ENCODE peak calls at places on chromosomes 2 and 18, in ten cellular contexts. O, D, H, P, B, I, S, T, Q and R are unnamed samples.

GRCh38 chr2:239266779-239267410 is 133.9 kb downstream of the HDAC4 start:
- DNase-seq in O (no peak), D (no peak), H (no peak), P (no peak), B (no peak), I (no peak), S (no peak), T (no peak), Q (no peak), R (no peak)

GRCh38 chr2:133561045-133561852 is 7.0 kb downstream of the NCKAP5 start:
- DNase-seq in O (no peak), D (no peak), H (no peak), P (peak; percentile 81), B (peak; percentile 70), I (no peak), S (no peak), T (peak; percentile 21), Q (no peak), R (no peak)

GRCh38 chr2:136246086-136246669 is 128.2 kb upstream of the CXCR4 start:
- DNase-seq in O (no peak), D (no peak), H (no peak), P (peak; percentile 38), B (no peak), I (no peak), S (no peak), T (peak; percentile 11), Q (no peak), R (peak; percentile 11)

GRCh38 chr2:146523218-146523617 is 1321.6 kb upstream of the ACVR2A start:
- DNase-seq in O (no peak), D (no peak), H (no peak), P (peak; percentile 30), B (no peak), I (no peak), S (no peak), T (no peak), Q (no peak), R (no peak)

GRCh38 chr2:29066271-29066860 is 8.0 kb downstream of the PCARE start:
- DNase-seq in O (no peak), D (no peak), H (peak; percentile 27), P (peak; percentile 67), B (no peak), I (no peak), S (no peak), T (no peak), Q (no peak), R (no peak)

GRCh38 chr2:227826019-227826521 is 12.4 kb downstream of the CCL20 start:
- DNase-seq in O (peak; percentile 57), D (no peak), H (peak; percentile 45), P (no peak), B (no peak), I (no peak), S (no peak), T (no peak), Q (peak; percentile 7), R (peak; percentile 23)

GRCh38 chr2:153543639-153544071 is 65.1 kb upstream of the RPRM start:
- DNase-seq in O (no peak), D (no peak), H (no peak), P (no peak), B (no peak), I (no peak), S (no peak), T (no peak), Q (no peak), R (no peak)

GRCh38 chr2:169260846-169261245 is 101.5 kb downstream of the LRP2 start:
- DNase-seq in O (no peak), D (no peak), H (no peak), P (no peak), B (no peak), I (no peak), S (no peak), T (no peak), Q (no peak), R (no peak)

GRCh38 chr18:34809697-34810096 is 99.6 kb downstream of the DTNA start:
- DNase-seq in O (peak; percentile 62), D (no peak), H (no peak), P (peak; percentile 72), B (peak; percentile 41), I (no peak), S (no peak), T (peak; percentile 25), Q (no peak), R (no peak)

GRCh38 chr18:70228546-70228945 is 23.1 kb upstream of the RTTN start:
- DNase-seq in O (no peak), D (no peak), H (no peak), P (no peak), B (no peak), I (no peak), S (no peak), T (no peak), Q (no peak), R (no peak)

GRCh38 chr2:62291517-62292137 is 95.7 kb downstream of the B3GNT2 start:
- DNase-seq in O (no peak), D (no peak), H (no peak), P (no peak), B (no peak), I (no peak), S (no peak), T (no peak), Q (no peak), R (no peak)

GRCh38 chr2:28469947-28470585 is 25.8 kb upstream of the PLB1 start:
- DNase-seq in O (no peak), D (no peak), H (no peak), P (no peak), B (no peak), I (no peak), S (no peak), T (no peak), Q (no peak), R (no peak)

GRCh38 chr2:190352668-190353536 is 9.5 kb downstream of the INPP1 start:
- DNase-seq in O (no peak), D (no peak), H (no peak), P (peak; percentile 25), B (no peak), I (no peak), S (no peak), T (no peak), Q (peak; percentile 18), R (peak; percentile 65)

GRCh38 chr18:27704721-27705361 is 472.1 kb downstream of the CDH2 start:
- DNase-seq in O (no peak), D (no peak), H (no peak), P (no peak), B (no peak), I (no peak), S (no peak), T (no peak), Q (no peak), R (no peak)

GRCh38 chr2:226526731-226527130 is 272.9 kb downstream of the IRS1 start:
- DNase-seq in O (no peak), D (no peak), H (no peak), P (no peak), B (no peak), I (no peak), S (no peak), T (no peak), Q (no peak), R (no peak)